ENCODE peak calls at places on chromosomes 2 and 18, in five cellular contexts. D, P, G, E and A are unnamed samples.

GRCh38 chr18:37243756-37244155 is 321.8 kb downstream of the CELF4 start:
- DNase-seq in P (no peak), D (no peak), E (no peak), G (no peak), A (no peak)

GRCh38 chr2:219551412-219551811 is 7.6 kb downstream of the TMEM198 start:
- DNase-seq in D (peak; percentile 38), E (peak; percentile 85), G (no peak), P (peak; percentile 14), A (no peak)

GRCh38 chr2:189287982-189288494 is 108.5 kb upstream of the COL5A2 start:
- DNase-seq in G (peak; percentile 5), D (no peak), E (no peak), P (peak; percentile 78), A (peak; percentile 87)

GRCh38 chr2:74886251-74886650 is 52.3 kb downstream of the HK2 start:
- DNase-seq in P (no peak), E (no peak), D (no peak), G (no peak), A (no peak)

GRCh38 chr18:58615150-58616132 is 13.4 kb downstream of the ALPK2 start:
- DNase-seq in P (no peak), G (peak; percentile 71), D (no peak), E (no peak), A (no peak)

GRCh38 chr18:2256577-2256976 is 314.7 kb downstream of the METTL4 start:
- DNase-seq in D (no peak), E (no peak), P (no peak), G (no peak), A (peak; percentile 30)

GRCh38 chr18:62485684-62486083 is 37.1 kb upstream of the ZCCHC2 start:
- DNase-seq in E (no peak), P (peak; percentile 20), G (no peak), D (peak; percentile 36), A (no peak)

GRCh38 chr2:10141736-10142639 is 19.4 kb downstream of the RRM2 start:
- DNase-seq in E (no peak), D (no peak), P (no peak), G (no peak), A (peak; percentile 17)

GRCh38 chr2:82525744-82526143 is 1933.3 kb downstream of the SUCLG1 start:
- DNase-seq in P (no peak), G (no peak), E (no peak), D (no peak), A (no peak)

GRCh38 chr2:224976629-224977525 is 65.4 kb downstream of the DOCK10 start:
- DNase-seq in D (no peak), E (no peak), P (no peak), G (no peak), A (no peak)

GRCh38 chr2:29053680-29054400 is 20.5 kb downstream of the PCARE start:
- DNase-seq in E (no peak), P (no peak), D (no peak), G (no peak), A (no peak)

GRCh38 chr2:179860255-179861026 is 971 bp downstream of the ZNF385B start:
- DNase-seq in D (peak; percentile 38), P (no peak), E (peak; percentile 68), G (no peak), A (no peak)

GRCh38 chr2:168355110-168355509 is 101.0 kb upstream of the CERS6 start:
- DNase-seq in G (no peak), E (no peak), D (no peak), P (no peak), A (no peak)

GRCh38 chr2:170812716-170813585 is 3.7 kb upstream of the GAD1 start:
- DNase-seq in G (no peak), D (no peak), P (peak; percentile 90), E (no peak), A (peak; percentile 88)

GRCh38 chr2:15748736-15749323 is 157.2 kb downstream of the DDX1 start:
- DNase-seq in G (no peak), D (no peak), E (no peak), P (no peak), A (no peak)

GRCh38 chr2:26300234-26300641 is 45.7 kb upstream of the SELENOI start:
- DNase-seq in G (no peak), E (no peak), D (no peak), P (no peak), A (no peak)

GRCh38 chr2:150548527-150548926 is 61.1 kb upstream of the RND3 start:
- DNase-seq in D (no peak), E (no peak), G (no peak), P (peak; percentile 82), A (no peak)

GRCh38 chr2:223815884-223816570 is 21.4 kb downstream of the AP1S3 start:
- DNase-seq in D (no peak), E (no peak), G (no peak), P (no peak), A (no peak)

GRCh38 chr2:98085649-98086048 is 1.3 kb upstream of the VWA3B start:
- DNase-seq in G (no peak), D (no peak), E (no peak), P (no peak), A (no peak)

GRCh38 chr2:65754219-65754618 is 321.8 kb upstream of the SPRED2 start:
- DNase-seq in E (no peak), D (no peak), G (no peak), P (no peak), A (no peak)

GRCh38 chr2:111122631-111123421 is 2.1 kb downstream of the BCL2L11 start:
- DNase-seq in D (peak; percentile 63), P (peak; percentile 78), E (peak; percentile 93), G (peak; percentile 46), A (peak; percentile 60)

GRCh38 chr2:190716176-190716807 is 67.4 kb downstream of the NAB1 start:
- DNase-seq in P (no peak), G (no peak), E (no peak), D (no peak), A (no peak)

GRCh38 chr2:71831208-71831577 is 316.5 kb downstream of the CYP26B1 start:
- DNase-seq in G (no peak), E (peak; percentile 93), P (peak; percentile 68), D (no peak), A (no peak)

GRCh38 chr2:54673501-54673998 is 49.9 kb upstream of the EML6 start:
- DNase-seq in G (peak; percentile 38), P (peak; percentile 57), D (no peak), E (peak; percentile 90), A (peak; percentile 42)